ENCODE peak calls at places on chromosomes 16 and 17, in five cellular contexts. Q is mesenchymal stem cell, V is IMR-90, U is mesendoderm, G is trophoblast cell. N is an unnamed sample.

GRCh38 chr17:57370583-57370982 is 114.3 kb downstream of the MSI2 start:
- DNase-seq in Q (no peak), V (no peak), U (no peak), G (no peak), N (no peak)

GRCh38 chr17:61157246-61157887 is 242.3 kb upstream of the TBX2 start:
- DNase-seq in Q (peak), V (peak), U (no peak), G (no peak), N (no peak)

GRCh38 chr16:71254832-71255560 is 24.5 kb upstream of the HYDIN start:
- DNase-seq in Q (no peak), V (no peak), U (no peak), G (no peak), N (no peak)

GRCh38 chr17:30950669-30951399 is 20.0 kb upstream of the RNF135 start:
- DNase-seq in Q (peak), V (peak), U (no peak), G (no peak), N (no peak)

GRCh38 chr16:9225527-9226316 is 134.3 kb downstream of the HAPSTR1 start:
- DNase-seq in Q (no peak), V (no peak), U (peak), G (peak), N (peak)

GRCh38 chr16:4529085-4530060 is 9.2 kb downstream of the CDIP1 start:
- DNase-seq in Q (peak), V (peak), U (peak), G (no peak), N (no peak)

GRCh38 chr17:64028874-64029464 is 8.5 kb upstream of the ICAM2 start:
- DNase-seq in Q (peak), V (peak), U (peak), G (peak), N (peak)

GRCh38 chr17:60077672-60078519 is 825 bp downstream of the HEATR6 start:
- DNase-seq in Q (peak), V (no peak), U (no peak), G (peak), N (no peak)

GRCh38 chr17:8681175-8681949 is 50.8 kb upstream of the MYH10 start:
- DNase-seq in Q (no peak), V (peak), U (no peak), G (no peak), N (no peak)

GRCh38 chr17:7217113-7217987 is 2.3 kb downstream of the DLG4 start:
- DNase-seq in Q (peak), V (peak), U (peak), G (no peak), N (no peak)

GRCh38 chr17:73648543-73648820 is 4.2 kb upstream of the SDK2 start:
- DNase-seq in Q (no peak), V (no peak), U (no peak), G (no peak), N (no peak)

GRCh38 chr16:4814542-4815173 is 12.2 kb upstream of the ROGDI start:
- DNase-seq in Q (no peak), V (no peak), U (peak), G (peak), N (no peak)

GRCh38 chr16:28277537-28278388 is 14.6 kb upstream of the SBK1 start:
- DNase-seq in Q (peak), V (peak), U (peak), G (peak), N (peak)

GRCh38 chr16:49352923-49353322 is 20.7 kb upstream of the C16orf78 start:
- DNase-seq in Q (peak), V (no peak), U (peak), G (no peak), N (no peak)

GRCh38 chr17:41065829-41066624 is at the start of gene KRTAP2-4:
- DNase-seq in Q (peak), V (peak), U (no peak), G (peak), N (no peak)

GRCh38 chr17:72271603-72272002 is 150.8 kb downstream of the SOX9 start:
- DNase-seq in Q (no peak), V (no peak), U (no peak), G (no peak), N (no peak)

GRCh38 chr17:13429201-13429600 is 172.5 kb downstream of the HS3ST3A1 start:
- DNase-seq in Q (peak), V (peak), U (peak), G (peak), N (no peak)

GRCh38 chr17:42053701-42054100 is 3.3 kb upstream of the C17orf113 start:
- DNase-seq in Q (no peak), V (no peak), U (no peak), G (no peak), N (no peak)

GRCh38 chr16:87461466-87461975 is 31.3 kb downstream of the ZCCHC14 start:
- DNase-seq in Q (peak), V (no peak), U (peak), G (peak), N (peak)

GRCh38 chr17:75878174-75878998 is at the start of gene TRIM47:
- DNase-seq in Q (peak), V (peak), U (peak), G (peak), N (no peak)

GRCh38 chr16:47063011-47063724 is 80.6 kb downstream of the NETO2 start:
- DNase-seq in Q (no peak), V (no peak), U (no peak), G (no peak), N (no peak)

GRCh38 chr16:53743149-53743566 is 39.2 kb downstream of the FTO start:
- DNase-seq in Q (peak), V (peak), U (peak), G (peak), N (no peak)

GRCh38 chr16:2598723-2599122 is 60.9 kb downstream of the PDPK1 start:
- DNase-seq in Q (no peak), V (no peak), U (no peak), G (no peak), N (no peak)

GRCh38 chr17:61393550-61393903 is 6.1 kb upstream of the TBX2 start:
- DNase-seq in Q (no peak), V (peak), U (peak), G (peak), N (no peak)

GRCh38 chr17:40519089-40519775 is 17.8 kb upstream of the TNS4 start:
- DNase-seq in Q (no peak), V (no peak), U (no peak), G (peak), N (no peak)

GRCh38 chr16:4682084-4682581 is 11.2 kb upstream of the NUDT16L1 start:
- DNase-seq in Q (no peak), V (no peak), U (no peak), G (no peak), N (no peak)

GRCh38 chr17:75897076-75898019 is 597 bp upstream of the TRIM65 start:
- DNase-seq in Q (no peak), V (no peak), U (peak), G (no peak), N (no peak)

GRCh38 chr16:15879255-15879804 is 9.1 kb downstream of the CEP20 start:
- DNase-seq in Q (peak), V (peak), U (no peak), G (peak), N (no peak)

GRCh38 chr16:24921229-24921628 is 75.5 kb downstream of the SLC5A11 start:
- DNase-seq in Q (no peak), V (no peak), U (no peak), G (no peak), N (no peak)

GRCh38 chr17:50129946-50130777 is at the start of gene SAMD14:
- DNase-seq in Q (peak), V (peak), U (peak), G (no peak), N (no peak)

GRCh38 chr16:62036101-62036806 is at the start of gene CDH8:
- DNase-seq in Q (no peak), V (no peak), U (peak), G (peak), N (peak)

GRCh38 chr16:77794586-77794985 is 6.2 kb downstream of the VAT1L start:
- DNase-seq in Q (peak), V (peak), U (no peak), G (no peak), N (no peak)

GRCh38 chr17:49546546-49547535 is 28.8 kb upstream of the NXPH3 start:
- DNase-seq in Q (no peak), V (no peak), U (no peak), G (no peak), N (no peak)

GRCh38 chr16:4795181-4795827 is at the start of gene SMIM22:
- DNase-seq in Q (no peak), V (no peak), U (no peak), G (no peak), N (no peak)

GRCh38 chr17:19019041-19019941 is 14.7 kb upstream of the FAM83G start:
- DNase-seq in Q (no peak), V (no peak), U (no peak), G (no peak), N (no peak)

GRCh38 chr17:2880050-2880449 is 83.8 kb downstream of the RAP1GAP2 start:
- DNase-seq in Q (no peak), V (no peak), U (no peak), G (no peak), N (no peak)
- H3K4ac ChIP-seq in Q (no peak), V (no peak), U (no peak), G (no peak), N (no peak)

GRCh38 chr17:258906-259305 is 77.5 kb upstream of the DOC2B start:
- DNase-seq in Q (no peak), V (no peak), U (no peak), G (no peak), N (no peak)
- H3K4ac ChIP-seq in Q (no peak), V (no peak), U (no peak), G (no peak), N (no peak)

DNA sequence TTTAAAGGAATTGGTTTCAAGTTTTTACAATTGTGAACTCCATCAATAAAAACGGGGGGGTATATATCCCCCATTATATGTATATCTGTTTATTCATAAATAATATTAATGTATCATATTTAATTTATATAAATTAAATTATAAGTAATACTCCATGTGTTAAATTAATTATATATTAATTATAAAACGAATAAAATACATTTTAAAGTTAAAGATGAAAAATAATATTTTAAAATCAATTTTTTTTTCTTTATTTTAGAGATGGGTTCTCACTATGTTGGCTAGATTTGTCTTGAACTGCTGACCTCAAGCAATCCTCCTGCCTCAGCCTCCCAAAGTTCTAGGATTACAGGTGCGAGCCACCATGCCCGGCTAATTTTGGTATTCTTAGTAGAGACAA is 17.4 kb upstream of the PSMD11 start:
- DNase-seq in Q (no peak), V (no peak), U (no peak), G (no peak), N (no peak)
- H3K4ac ChIP-seq in Q (no peak), V (no peak), U (no peak), G (no peak), N (no peak)

DNA sequence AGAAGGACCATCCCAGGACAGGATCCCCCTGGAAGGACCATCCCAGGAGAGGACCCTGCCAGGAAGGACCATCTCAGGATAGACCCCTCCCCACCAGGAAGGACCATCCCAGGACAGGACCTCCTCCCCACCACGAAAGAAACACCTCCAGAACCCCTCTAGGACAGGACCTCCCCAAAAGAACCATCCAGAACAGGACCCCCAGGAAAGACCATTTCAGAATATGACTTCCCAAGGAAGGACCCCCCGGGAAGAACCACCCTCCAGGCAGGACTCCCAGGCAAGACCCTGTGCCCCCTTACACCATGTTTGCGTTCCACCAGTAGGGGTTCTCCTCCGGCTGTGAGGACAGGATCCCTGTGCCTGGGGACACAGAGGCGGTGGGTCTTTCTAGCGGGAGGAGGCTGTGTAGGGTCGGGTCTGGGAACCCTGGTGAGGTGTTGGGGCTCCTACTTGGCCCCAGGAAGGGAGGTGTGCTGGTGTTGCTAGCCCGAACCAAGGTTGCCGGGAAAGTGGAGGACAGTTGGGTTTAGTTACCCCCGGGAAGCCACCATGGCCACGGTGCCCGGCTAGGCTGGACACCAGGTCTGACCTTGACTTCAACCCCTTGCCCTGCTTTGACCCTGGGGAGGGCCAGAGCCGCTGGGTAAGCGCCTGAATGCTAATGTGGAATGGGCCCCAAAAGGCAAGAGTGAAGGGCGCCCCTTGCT is 2.2 kb downstream of the NOTUM start:
- DNase-seq in Q (no peak), V (no peak), U (no peak), G (no peak), N (no peak)
- H3K4ac ChIP-seq in Q (no peak), V (no peak), U (no peak), G (no peak), N (no peak)

GRCh38 chr17:35214631-35215273 is 20.6 kb upstream of the SLC35G3 start:
- DNase-seq in Q (no peak), V (no peak), U (no peak), G (no peak), N (no peak)

GRCh38 chr17:35217107-35217506 is 22.9 kb upstream of the SLC35G3 start:
- DNase-seq in Q (no peak), V (no peak), U (no peak), G (no peak), N (no peak)

GRCh38 chr17:35214192-35214591 is 20.0 kb upstream of the SLC35G3 start:
- DNase-seq in Q (no peak), V (no peak), U (no peak), G (no peak), N (no peak)

GRCh38 chr17:35222452-35222851 is 20.4 kb upstream of the SLFN5 start:
- DNase-seq in Q (no peak), V (no peak), U (no peak), G (no peak), N (no peak)

GRCh38 chr17:35218901-35219300 is 24.0 kb upstream of the SLFN5 start:
- DNase-seq in Q (no peak), V (no peak), U (no peak), G (no peak), N (no peak)
- H3K4ac ChIP-seq in Q (no peak), V (no peak), U (no peak), G (no peak), N (no peak)

DNA sequence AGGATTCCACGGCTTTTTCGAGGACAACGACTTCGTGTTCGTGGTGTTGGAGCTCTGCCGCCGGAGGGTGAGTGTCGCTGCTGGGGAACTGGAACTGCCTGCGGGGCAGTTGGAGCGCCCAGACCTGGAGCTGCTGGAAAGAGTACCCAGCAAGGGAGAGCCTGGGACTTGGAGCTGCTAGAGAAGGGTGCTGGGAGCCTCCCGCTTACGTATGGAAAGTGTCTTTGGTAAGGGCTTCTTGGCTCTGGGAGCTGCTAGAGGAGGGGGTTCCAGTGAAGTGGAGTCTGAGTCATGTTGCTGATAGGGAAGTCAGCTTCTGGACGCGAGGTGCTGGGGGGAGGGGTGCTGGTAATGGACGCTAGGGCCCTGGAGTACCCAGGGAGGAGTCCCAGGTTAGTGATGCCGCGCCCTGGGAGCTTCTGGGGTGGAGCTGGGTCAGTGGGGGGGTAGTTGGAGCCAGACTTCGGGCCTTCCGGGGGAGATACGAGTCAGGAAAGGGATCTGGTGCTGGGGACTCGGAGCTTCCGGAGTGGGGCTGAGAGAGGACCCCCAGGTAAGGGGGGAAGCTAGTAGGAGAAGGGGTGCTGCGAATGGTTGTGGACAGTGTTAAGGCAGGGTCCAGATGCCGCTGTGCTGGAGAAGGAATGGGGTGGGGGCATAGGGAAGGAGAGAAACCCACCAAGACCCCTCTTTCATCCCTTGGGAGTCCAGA is 741 bp downstream of the PLK1 start:
- DNase-seq in Q (peak), V (peak), U (peak), G (peak), N (peak)
- H3K4ac ChIP-seq in Q (peak), V (peak), U (peak), G (peak), N (no peak)

DNA sequence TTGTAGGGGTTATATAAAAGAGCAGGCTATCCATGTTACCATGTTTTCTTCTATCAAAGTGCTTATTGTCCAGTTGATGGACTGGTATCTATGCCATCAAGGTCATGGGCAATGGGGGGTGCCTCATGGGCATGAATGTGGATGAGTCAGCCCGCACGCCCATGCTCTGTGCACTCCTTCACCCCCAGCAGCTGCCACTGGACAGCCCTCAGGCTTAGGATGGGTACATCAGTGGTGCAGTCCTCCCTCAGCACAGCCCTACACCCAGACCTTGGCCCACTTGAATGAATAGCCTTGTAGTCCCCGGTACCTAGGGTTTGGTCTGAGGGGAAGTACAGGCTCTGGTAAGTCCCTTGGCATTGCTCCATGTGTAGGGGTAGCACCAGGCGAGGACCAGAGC is 10.3 kb upstream of the GNA13 start:
- DNase-seq in Q (no peak), V (no peak), U (no peak), G (no peak), N (no peak)
- H3K4ac ChIP-seq in Q (no peak), V (peak), U (no peak), G (no peak), N (no peak)

DNA sequence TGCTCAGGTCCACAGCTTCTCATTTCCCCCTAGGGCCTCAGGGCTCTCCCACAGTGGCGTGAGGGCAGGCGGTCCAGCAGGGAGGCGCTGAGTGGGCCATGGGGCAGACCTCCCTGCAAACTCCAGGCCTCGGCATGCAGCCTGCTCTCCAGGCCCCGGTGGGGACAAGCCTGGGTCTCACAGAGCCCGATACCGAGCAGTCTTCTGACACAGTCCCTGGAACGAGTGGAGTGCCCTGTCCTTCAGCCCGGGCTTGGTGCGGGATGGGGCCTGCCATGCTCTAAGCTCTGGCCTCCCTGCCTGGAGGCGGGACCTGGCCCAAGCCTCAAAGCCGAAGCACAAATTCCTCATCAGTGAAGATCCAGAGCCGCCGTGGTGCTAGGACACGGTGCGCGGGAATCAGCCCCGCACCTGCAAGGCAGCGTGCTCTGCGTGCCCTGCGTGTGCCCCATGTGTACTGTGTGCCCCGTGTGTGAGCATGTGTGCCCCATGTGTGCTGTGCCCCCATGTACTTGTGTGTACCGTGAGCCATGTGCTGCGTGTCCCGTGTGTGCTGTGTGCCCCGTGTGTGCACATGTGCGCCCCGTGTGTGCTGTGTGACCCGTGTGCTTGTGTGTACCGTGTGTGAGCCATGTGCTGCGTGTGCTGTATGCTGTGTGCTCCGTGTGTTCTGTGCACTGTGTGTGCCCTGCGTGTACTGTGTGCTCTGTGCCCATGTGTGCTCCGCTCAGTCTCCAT is 56.1 kb downstream of the ENGASE start:
- DNase-seq in Q (no peak), V (no peak), U (no peak), G (no peak), N (no peak)
- H3K4ac ChIP-seq in Q (no peak), V (no peak), U (no peak), G (no peak), N (peak)